ENCODE peak calls at places on chromosome 18, in eight cellular contexts. One of them, this sample, is unnamed.
A peak's percentile ranks its signal among the peaks of the same experiment; 100 is the strongest.

GRCh38 chr18:59140287-59140885 is 702 bp downstream of the SEC11C start:
- DNase-seq in endothelial cell of umbilical vein: peak; percentile 42
- DNase-seq in mammary epithelial cell: peak; percentile 48
- DNase-seq in HepG2: peak; percentile 32
- DNase-seq in neural progenitor cell: peak; percentile 64
- DNase-seq in PC-3: peak; percentile 55
- DNase-seq in PC-9: peak; percentile 37
- DNase-seq in fibroblast of lung: peak; percentile 53
- DNase-seq in this sample: peak; percentile 52

GRCh38 chr18:74731097-74731496 is 133.4 kb downstream of the ZNF407 start:
- DNase-seq in fibroblast of lung: peak; percentile 87
- DNase-seq in mammary epithelial cell: peak; percentile 41
- DNase-seq in HepG2: no peak
- DNase-seq in PC-3: peak; percentile 79
- DNase-seq in PC-9: no peak
- DNase-seq in neural progenitor cell: no peak
- DNase-seq in endothelial cell of umbilical vein: peak; percentile 3
- DNase-seq in this sample: peak; percentile 4

GRCh38 chr18:33647365-33647764 is 69.3 kb downstream of the ASXL3 start:
- DNase-seq in endothelial cell of umbilical vein: no peak
- DNase-seq in neural progenitor cell: no peak
- DNase-seq in fibroblast of lung: no peak
- DNase-seq in PC-3: no peak
- DNase-seq in HepG2: no peak
- DNase-seq in mammary epithelial cell: no peak
- DNase-seq in PC-9: no peak
- DNase-seq in this sample: no peak

GRCh38 chr18:45464619-45465018 is 150.7 kb upstream of the SLC14A2 start:
- DNase-seq in endothelial cell of umbilical vein: no peak
- DNase-seq in mammary epithelial cell: no peak
- DNase-seq in PC-3: no peak
- DNase-seq in fibroblast of lung: no peak
- DNase-seq in HepG2: no peak
- DNase-seq in PC-9: no peak
- DNase-seq in neural progenitor cell: no peak
- DNase-seq in this sample: peak; percentile 13

GRCh38 chr18:22999212-22999611 is 66.1 kb downstream of the RBBP8 start:
- DNase-seq in endothelial cell of umbilical vein: peak; percentile 69
- DNase-seq in neural progenitor cell: peak; percentile 1
- DNase-seq in mammary epithelial cell: no peak
- DNase-seq in fibroblast of lung: peak; percentile 79
- DNase-seq in PC-9: peak; percentile 50
- DNase-seq in PC-3: no peak
- DNase-seq in HepG2: no peak
- DNase-seq in this sample: no peak

GRCh38 chr18:50944245-50944917 is 23.5 kb upstream of the ELAC1 start:
- DNase-seq in PC-3: peak; percentile 1
- DNase-seq in neural progenitor cell: no peak
- DNase-seq in HepG2: no peak
- DNase-seq in mammary epithelial cell: no peak
- DNase-seq in endothelial cell of umbilical vein: no peak
- DNase-seq in fibroblast of lung: peak; percentile 6
- DNase-seq in PC-9: no peak
- DNase-seq in this sample: no peak

GRCh38 chr18:55317322-55317721 is 270.7 kb downstream of the TCF4 start:
- DNase-seq in PC-3: no peak
- DNase-seq in fibroblast of lung: no peak
- DNase-seq in neural progenitor cell: no peak
- DNase-seq in mammary epithelial cell: no peak
- DNase-seq in PC-9: no peak
- DNase-seq in HepG2: no peak
- DNase-seq in endothelial cell of umbilical vein: no peak
- DNase-seq in this sample: no peak

GRCh38 chr18:58216071-58216471 is 172.0 kb downstream of the NEDD4L start:
- DNase-seq in endothelial cell of umbilical vein: no peak
- DNase-seq in neural progenitor cell: no peak
- DNase-seq in PC-9: peak; percentile 77
- DNase-seq in mammary epithelial cell: peak; percentile 75
- DNase-seq in fibroblast of lung: peak; percentile 56
- DNase-seq in PC-3: no peak
- DNase-seq in HepG2: no peak
- DNase-seq in this sample: no peak

GRCh38 chr18:33231474-33232317 is 208.8 kb downstream of the CCDC178 start:
- DNase-seq in PC-3: peak; percentile 55
- DNase-seq in fibroblast of lung: peak; percentile 47
- DNase-seq in neural progenitor cell: peak; percentile 92
- DNase-seq in PC-9: peak; percentile 37
- DNase-seq in endothelial cell of umbilical vein: peak; percentile 71
- DNase-seq in mammary epithelial cell: peak; percentile 40
- DNase-seq in HepG2: peak; percentile 75
- DNase-seq in this sample: peak; percentile 77

GRCh38 chr18:44609210-44609941 is 71.3 kb upstream of the SETBP1 start:
- DNase-seq in endothelial cell of umbilical vein: no peak
- DNase-seq in PC-3: no peak
- DNase-seq in fibroblast of lung: no peak
- DNase-seq in mammary epithelial cell: peak; percentile 31
- DNase-seq in HepG2: no peak
- DNase-seq in PC-9: no peak
- DNase-seq in neural progenitor cell: no peak
- DNase-seq in this sample: no peak

GRCh38 chr18:61677435-61677830 is 215.4 kb downstream of the RNF152 start:
- DNase-seq in mammary epithelial cell: no peak
- DNase-seq in PC-3: no peak
- DNase-seq in PC-9: no peak
- DNase-seq in neural progenitor cell: peak; percentile 5
- DNase-seq in endothelial cell of umbilical vein: no peak
- DNase-seq in HepG2: no peak
- DNase-seq in fibroblast of lung: no peak
- DNase-seq in this sample: no peak

GRCh38 chr18:38006541-38006940 is 440.9 kb upstream of the CELF4 start:
- DNase-seq in HepG2: no peak
- DNase-seq in endothelial cell of umbilical vein: no peak
- DNase-seq in PC-3: no peak
- DNase-seq in mammary epithelial cell: no peak
- DNase-seq in fibroblast of lung: no peak
- DNase-seq in neural progenitor cell: no peak
- DNase-seq in PC-9: no peak
- DNase-seq in this sample: no peak

GRCh38 chr18:51399491-51400122 is 202.1 kb upstream of the MEX3C start:
- DNase-seq in fibroblast of lung: no peak
- DNase-seq in neural progenitor cell: no peak
- DNase-seq in PC-9: no peak
- DNase-seq in endothelial cell of umbilical vein: no peak
- DNase-seq in mammary epithelial cell: no peak
- DNase-seq in PC-3: no peak
- DNase-seq in HepG2: no peak
- DNase-seq in this sample: no peak

GRCh38 chr18:44826418-44827259 is 146.0 kb downstream of the SETBP1 start:
- DNase-seq in fibroblast of lung: peak; percentile 98
- DNase-seq in neural progenitor cell: peak; percentile 77
- DNase-seq in mammary epithelial cell: peak; percentile 72
- DNase-seq in PC-9: peak; percentile 74
- DNase-seq in HepG2: no peak
- DNase-seq in PC-3: peak; percentile 63
- DNase-seq in endothelial cell of umbilical vein: peak; percentile 91
- DNase-seq in this sample: peak; percentile 95

GRCh38 chr18:44682181-44682870 is 1.6 kb downstream of the SETBP1 start:
- DNase-seq in neural progenitor cell: peak; percentile 61
- DNase-seq in HepG2: no peak
- DNase-seq in PC-9: no peak
- DNase-seq in PC-3: no peak
- DNase-seq in fibroblast of lung: no peak
- DNase-seq in endothelial cell of umbilical vein: no peak
- DNase-seq in mammary epithelial cell: peak; percentile 60
- DNase-seq in this sample: no peak

GRCh38 chr18:11859903-11860407 is 8.7 kb downstream of the CHMP1B start:
- DNase-seq in mammary epithelial cell: peak; percentile 99
- DNase-seq in neural progenitor cell: no peak
- DNase-seq in endothelial cell of umbilical vein: peak; percentile 62
- DNase-seq in HepG2: peak; percentile 83
- DNase-seq in fibroblast of lung: peak; percentile 88
- DNase-seq in PC-3: peak; percentile 98
- DNase-seq in PC-9: peak; percentile 97
- DNase-seq in this sample: no peak

GRCh38 chr18:60686142-60686541 is 313.6 kb upstream of the MC4R start:
- DNase-seq in HepG2: no peak
- DNase-seq in PC-3: no peak
- DNase-seq in neural progenitor cell: no peak
- DNase-seq in mammary epithelial cell: no peak
- DNase-seq in PC-9: no peak
- DNase-seq in endothelial cell of umbilical vein: peak; percentile 2
- DNase-seq in fibroblast of lung: no peak
- DNase-seq in this sample: no peak

GRCh38 chr18:40851014-40851429 is 1104.0 kb upstream of the PIK3C3 start:
- DNase-seq in PC-3: peak; percentile 67
- DNase-seq in PC-9: no peak
- DNase-seq in neural progenitor cell: no peak
- DNase-seq in HepG2: no peak
- DNase-seq in endothelial cell of umbilical vein: no peak
- DNase-seq in fibroblast of lung: peak; percentile 88
- DNase-seq in mammary epithelial cell: peak; percentile 86
- DNase-seq in this sample: no peak

GRCh38 chr18:33781429-33781828 is 203.4 kb downstream of the ASXL3 start:
- DNase-seq in PC-9: no peak
- DNase-seq in HepG2: no peak
- DNase-seq in neural progenitor cell: no peak
- DNase-seq in PC-3: no peak
- DNase-seq in mammary epithelial cell: no peak
- DNase-seq in fibroblast of lung: no peak
- DNase-seq in endothelial cell of umbilical vein: no peak
- DNase-seq in this sample: no peak

GRCh38 chr18:76518543-76519155 is 23.6 kb upstream of the ZNF516 start:
- DNase-seq in mammary epithelial cell: no peak
- DNase-seq in PC-9: no peak
- DNase-seq in endothelial cell of umbilical vein: peak; percentile 30
- DNase-seq in PC-3: no peak
- DNase-seq in HepG2: no peak
- DNase-seq in fibroblast of lung: peak; percentile 54
- DNase-seq in neural progenitor cell: peak; percentile 81
- DNase-seq in this sample: no peak
- TF ChIP-seq EZH2 in mammary epithelial cell: no peak
- TF ChIP-seq EZH2 in PC-9: no peak
- TF ChIP-seq EZH2 in endothelial cell of umbilical vein: no peak
- TF ChIP-seq EZH2 in PC-3: no peak
- TF ChIP-seq EZH2 in HepG2: peak; percentile 63
- TF ChIP-seq EZH2 in fibroblast of lung: no peak
- TF ChIP-seq EZH2 in neural progenitor cell: no peak
- TF ChIP-seq EZH2 in this sample: no peak

GRCh38 chr18:78787751-78788150 is 191.9 kb upstream of the SALL3 start:
- DNase-seq in HepG2: no peak
- DNase-seq in mammary epithelial cell: no peak
- DNase-seq in endothelial cell of umbilical vein: no peak
- DNase-seq in PC-9: no peak
- DNase-seq in fibroblast of lung: no peak
- DNase-seq in PC-3: no peak
- DNase-seq in neural progenitor cell: no peak
- DNase-seq in this sample: no peak

GRCh38 chr18:78784861-78785260 is 194.8 kb upstream of the SALL3 start:
- DNase-seq in neural progenitor cell: no peak
- DNase-seq in PC-9: no peak
- DNase-seq in HepG2: no peak
- DNase-seq in mammary epithelial cell: no peak
- DNase-seq in PC-3: no peak
- DNase-seq in endothelial cell of umbilical vein: no peak
- DNase-seq in fibroblast of lung: no peak
- DNase-seq in this sample: no peak

GRCh38 chr18:78783564-78783960 is 196.1 kb upstream of the SALL3 start:
- DNase-seq in fibroblast of lung: no peak
- DNase-seq in PC-9: no peak
- DNase-seq in mammary epithelial cell: no peak
- DNase-seq in HepG2: no peak
- DNase-seq in endothelial cell of umbilical vein: no peak
- DNase-seq in neural progenitor cell: no peak
- DNase-seq in PC-3: no peak
- DNase-seq in this sample: no peak

GRCh38 chr18:78786776-78787175 is 192.8 kb upstream of the SALL3 start:
- DNase-seq in PC-3: no peak
- DNase-seq in fibroblast of lung: no peak
- DNase-seq in neural progenitor cell: no peak
- DNase-seq in PC-9: no peak
- DNase-seq in HepG2: no peak
- DNase-seq in endothelial cell of umbilical vein: no peak
- DNase-seq in mammary epithelial cell: no peak
- DNase-seq in this sample: no peak

GRCh38 chr18:78785706-78786105 is 193.9 kb upstream of the SALL3 start:
- DNase-seq in fibroblast of lung: no peak
- DNase-seq in HepG2: no peak
- DNase-seq in endothelial cell of umbilical vein: no peak
- DNase-seq in PC-3: no peak
- DNase-seq in neural progenitor cell: no peak
- DNase-seq in mammary epithelial cell: no peak
- DNase-seq in PC-9: no peak
- DNase-seq in this sample: no peak
- H3K9me3 ChIP-seq in fibroblast of lung: no peaks in the 10 kb centered on the region
- H3K9me3 ChIP-seq in HepG2: no peaks in the 10 kb centered on the region
- H3K9me3 ChIP-seq in endothelial cell of umbilical vein: peaks cover 7% of the 10 kb centered on the region
- H3K9me3 ChIP-seq in PC-3: no peaks in the 10 kb centered on the region
- H3K9me3 ChIP-seq in neural progenitor cell: no peaks in the 10 kb centered on the region
- H3K9me3 ChIP-seq in mammary epithelial cell: peaks cover 24% of the 10 kb centered on the region
- H3K9me3 ChIP-seq in PC-9: no peaks in the 10 kb centered on the region
- H3K9me3 ChIP-seq in this sample: no peaks in the 10 kb centered on the region

GRCh38 chr18:36135264-36135663 is 5.6 kb downstream of the ELP2 start:
- DNase-seq in neural progenitor cell: no peak
- DNase-seq in PC-9: no peak
- DNase-seq in HepG2: no peak
- DNase-seq in PC-3: no peak
- DNase-seq in mammary epithelial cell: no peak
- DNase-seq in endothelial cell of umbilical vein: no peak
- DNase-seq in fibroblast of lung: no peak
- DNase-seq in this sample: no peak
- H3K4me3 ChIP-seq in neural progenitor cell: no peak overlapping the region
- H3K4me3 ChIP-seq in PC-9: no peak overlapping the region
- H3K4me3 ChIP-seq in HepG2: no peak overlapping the region
- H3K4me3 ChIP-seq in PC-3: no peak overlapping the region
- H3K4me3 ChIP-seq in mammary epithelial cell: no peak overlapping the region
- H3K4me3 ChIP-seq in endothelial cell of umbilical vein: no peak overlapping the region
- H3K4me3 ChIP-seq in fibroblast of lung: no peak overlapping the region
- H3K4me3 ChIP-seq in this sample: no peak overlapping the region

GRCh38 chr18:25351773-25352628 is at the start of gene ZNF521:
- DNase-seq in PC-9: no peak
- DNase-seq in PC-3: peak; percentile 51
- DNase-seq in HepG2: peak; percentile 40
- DNase-seq in mammary epithelial cell: peak; percentile 66
- DNase-seq in fibroblast of lung: peak; percentile 89
- DNase-seq in endothelial cell of umbilical vein: peak; percentile 93
- DNase-seq in neural progenitor cell: peak; percentile 96
- DNase-seq in this sample: peak; percentile 80
- TF ChIP-seq EZH2 in PC-9: no peak
- TF ChIP-seq EZH2 in PC-3: no peak
- TF ChIP-seq EZH2 in HepG2: no peak
- TF ChIP-seq EZH2 in mammary epithelial cell: peak; percentile 55
- TF ChIP-seq EZH2 in fibroblast of lung: no peak
- TF ChIP-seq EZH2 in endothelial cell of umbilical vein: no peak
- TF ChIP-seq EZH2 in neural progenitor cell: no peak
- TF ChIP-seq EZH2 in this sample: no peak

This sample was measured in A673.